ENCODE peak calls at places on chromosomes 13 and 19, in four cellular contexts. W is dorsolateral prefrontal cortex, I is hepatocyte, Z is PC-9. U is an unnamed sample.
A peak's percentile ranks its signal among the peaks of the same experiment; 100 is the strongest.

GRCh38 chr19:14167013-14167593 is 30.7 kb upstream of the ASF1B start:
- DNase-seq in W (no peak), I (no peak), Z (no peak), U (no peak)

GRCh38 chr13:44068737-44069136 is 189.0 kb downstream of the LACC1 start:
- DNase-seq in W (no peak), I (no peak), Z (no peak), U (no peak)

GRCh38 chr13:96141032-96141431 is 51.1 kb downstream of the HS6ST3 start:
- DNase-seq in W (no peak), I (peak; percentile 59), Z (no peak), U (no peak)

GRCh38 chr13:38340624-38341023 is 9.0 kb upstream of the UFM1 start:
- DNase-seq in W (no peak), I (no peak), Z (no peak), U (no peak)

GRCh38 chr19:43362179-43362578 is 8.7 kb downstream of the CD177 start:
- DNase-seq in W (no peak), I (no peak), Z (no peak), U (no peak)

GRCh38 chr13:95176611-95177259 is 124.5 kb downstream of the ABCC4 start:
- DNase-seq in W (no peak), I (peak; percentile 19), Z (no peak), U (no peak)

GRCh38 chr13:99911965-99912566 is 59.5 kb downstream of the ZIC5 start:
- DNase-seq in W (no peak), I (no peak), Z (no peak), U (no peak)

GRCh38 chr19:49809155-49809986 is 3.7 kb downstream of the FUZ start:
- DNase-seq in W (peak; percentile 74), I (peak; percentile 67), Z (peak; percentile 43), U (no peak)

GRCh38 chr19:31641591-31641990 is 292.4 kb upstream of the TSHZ3 start:
- DNase-seq in W (no peak), I (no peak), Z (no peak), U (no peak)

GRCh38 chr13:100280681-100281080 is 191.8 kb downstream of the PCCA start:
- DNase-seq in W (no peak), I (no peak), Z (no peak), U (no peak)

GRCh38 chr13:41458939-41459753 is 1.8 kb downstream of the RGCC start:
- DNase-seq in W (no peak), I (peak; percentile 37), Z (peak; percentile 30), U (peak; percentile 65)

GRCh38 chr19:38634757-38635482 is 12.5 kb upstream of the ACTN4 start:
- DNase-seq in W (peak; percentile 73), I (peak; percentile 76), Z (peak; percentile 77), U (peak; percentile 87)

GRCh38 chr13:106083620-106084350 is 451.7 kb downstream of the EFNB2 start:
- DNase-seq in W (no peak), I (peak; percentile 49), Z (peak; percentile 25), U (peak; percentile 34)

GRCh38 chr19:7904074-7905020 is 670 bp downstream of the MAP2K7 start:
- DNase-seq in W (no peak), I (peak; percentile 75), Z (no peak), U (no peak)

GRCh38 chr19:42284641-42285341 is 15.7 kb downstream of the CIC start:
- DNase-seq in W (peak; percentile 12), I (peak; percentile 30), Z (no peak), U (no peak)

GRCh38 chr13:112142401-112142930 is 75.5 kb downstream of the SOX1 start:
- DNase-seq in W (no peak), I (no peak), Z (no peak), U (no peak)

GRCh38 chr13:113852536-113853517 is 11.0 kb downstream of the GAS6 start:
- DNase-seq in W (no peak), I (no peak), Z (no peak), U (no peak)

GRCh38 chr19:16197188-16197621 is 506 bp upstream of the AP1M1 start:
- DNase-seq in W (no peak), I (no peak), Z (no peak), U (no peak)

GRCh38 chr13:102892504-102892903 is 46.7 kb downstream of the ERCC5 start:
- DNase-seq in W (no peak), I (no peak), Z (no peak), U (no peak)

GRCh38 chr19:4933528-4933927 is 24.2 kb downstream of the UHRF1 start:
- DNase-seq in W (no peak), I (no peak), Z (no peak), U (no peak)

GRCh38 chr13:23628765-23629565 is 58.8 kb downstream of the TNFRSF19 start:
- DNase-seq in W (no peak), I (no peak), Z (no peak), U (no peak)

GRCh38 chr19:35862528-35862927 is 5.8 kb downstream of the KIRREL2 start:
- DNase-seq in W (no peak), I (no peak), Z (no peak), U (no peak)

GRCh38 chr19:29454109-29454508 is 71.7 kb upstream of the VSTM2B start:
- DNase-seq in W (no peak), I (no peak), Z (no peak), U (no peak)

GRCh38 chr13:22926176-22927007 is 254.4 kb upstream of the SGCG start:
- DNase-seq in W (peak; percentile 41), I (peak; percentile 70), Z (no peak), U (no peak)

GRCh38 chr13:113546571-113547247 is 37.8 kb upstream of the TFDP1 start:
- DNase-seq in W (peak; percentile 61), I (no peak), Z (no peak), U (no peak)

GRCh38 chr19:2474232-2475017 is 1.5 kb upstream of the GADD45B start:
- DNase-seq in W (peak; percentile 74), I (peak; percentile 96), Z (peak; percentile 86), U (peak; percentile 87)

GRCh38 chr19:32324631-32325215 is 20.7 kb upstream of the ZNF507 start:
- DNase-seq in W (no peak), I (no peak), Z (no peak), U (no peak)

GRCh38 chr13:40409278-40409677 is 257.2 kb downstream of the FOXO1 start:
- DNase-seq in W (no peak), I (no peak), Z (no peak), U (no peak)

GRCh38 chr13:77475345-77476084 is 60.0 kb upstream of the SCEL start:
- DNase-seq in W (no peak), I (no peak), Z (no peak), U (no peak)

GRCh38 chr19:49758292-49758691 is 4.8 kb downstream of the TSKS start:
- DNase-seq in W (no peak), I (no peak), Z (no peak), U (no peak)

GRCh38 chr13:88919970-88920628 is 1248.9 kb downstream of the SLITRK5 start:
- DNase-seq in W (no peak), I (no peak), Z (no peak), U (no peak)

GRCh38 chr13:112679381-112679780 is 10.5 kb upstream of the ATP11A start:
- DNase-seq in W (no peak), I (no peak), Z (no peak), U (no peak)

GRCh38 chr19:3822683-3823344 is 36.6 kb upstream of the MATK start:
- DNase-seq in W (no peak), I (no peak), Z (no peak), U (no peak)

GRCh38 chr19:3819989-3820388 is 33.8 kb upstream of the MATK start:
- DNase-seq in W (no peak), I (no peak), Z (no peak), U (no peak)

GRCh38 chr19:3821857-3822364 is 35.7 kb upstream of the MATK start:
- DNase-seq in W (peak; percentile 49), I (peak; percentile 51), Z (peak; percentile 56), U (peak; percentile 65)

GRCh38 chr19:3823345-3823704 is 37.1 kb upstream of the MATK start:
- DNase-seq in W (no peak), I (no peak), Z (no peak), U (no peak)

GRCh38 chr19:3821156-3821555 is 35.0 kb upstream of the MATK start:
- DNase-seq in W (peak; percentile 30), I (no peak), Z (no peak), U (no peak)
- TF ChIP-seq CTCF in W (no peak), I (no peak), Z (no peak), U (no peak)

DNA sequence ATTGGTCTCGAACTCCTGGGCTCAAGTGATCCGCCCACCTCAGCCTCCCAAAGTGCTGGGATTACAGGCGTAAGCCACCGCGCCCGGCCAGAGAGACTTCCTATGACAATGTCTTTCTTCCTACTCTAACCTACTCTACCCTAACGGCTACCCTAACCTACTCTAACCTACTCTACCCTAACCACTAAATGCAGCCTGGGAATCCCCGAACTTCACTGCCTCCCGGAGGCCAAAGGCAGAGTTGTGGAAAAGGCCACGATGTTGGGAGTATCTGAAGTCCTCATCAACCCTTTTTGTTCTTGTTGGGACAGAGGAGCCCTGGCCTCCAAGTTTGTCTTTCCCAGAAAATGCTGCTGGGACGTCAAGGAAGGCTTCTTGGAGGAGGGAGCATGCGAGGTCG is 967 bp upstream of the NR2C2AP start:
- DNase-seq in W (no peak), I (no peak), Z (no peak), U (no peak)
- TF ChIP-seq CTCF in W (no peak), I (no peak), Z (no peak), U (no peak)

GRCh38 chr19:58548859-58549663 is 5.2 kb downstream of the TRIM28 start:
- DNase-seq in W (no peak), I (no peak), Z (no peak), U (no peak)

GRCh38 chr19:58546131-58546530 is 2.3 kb downstream of the TRIM28 start:
- DNase-seq in W (no peak), I (no peak), Z (no peak), U (no peak)

GRCh38 chr19:58545286-58546068 is 1.6 kb downstream of the TRIM28 start:
- DNase-seq in W (no peak), I (no peak), Z (no peak), U (no peak)

GRCh38 chr19:58549664-58550361 is 5.1 kb downstream of the CHMP2A start:
- DNase-seq in W (no peak), I (no peak), Z (no peak), U (no peak)

DNA sequence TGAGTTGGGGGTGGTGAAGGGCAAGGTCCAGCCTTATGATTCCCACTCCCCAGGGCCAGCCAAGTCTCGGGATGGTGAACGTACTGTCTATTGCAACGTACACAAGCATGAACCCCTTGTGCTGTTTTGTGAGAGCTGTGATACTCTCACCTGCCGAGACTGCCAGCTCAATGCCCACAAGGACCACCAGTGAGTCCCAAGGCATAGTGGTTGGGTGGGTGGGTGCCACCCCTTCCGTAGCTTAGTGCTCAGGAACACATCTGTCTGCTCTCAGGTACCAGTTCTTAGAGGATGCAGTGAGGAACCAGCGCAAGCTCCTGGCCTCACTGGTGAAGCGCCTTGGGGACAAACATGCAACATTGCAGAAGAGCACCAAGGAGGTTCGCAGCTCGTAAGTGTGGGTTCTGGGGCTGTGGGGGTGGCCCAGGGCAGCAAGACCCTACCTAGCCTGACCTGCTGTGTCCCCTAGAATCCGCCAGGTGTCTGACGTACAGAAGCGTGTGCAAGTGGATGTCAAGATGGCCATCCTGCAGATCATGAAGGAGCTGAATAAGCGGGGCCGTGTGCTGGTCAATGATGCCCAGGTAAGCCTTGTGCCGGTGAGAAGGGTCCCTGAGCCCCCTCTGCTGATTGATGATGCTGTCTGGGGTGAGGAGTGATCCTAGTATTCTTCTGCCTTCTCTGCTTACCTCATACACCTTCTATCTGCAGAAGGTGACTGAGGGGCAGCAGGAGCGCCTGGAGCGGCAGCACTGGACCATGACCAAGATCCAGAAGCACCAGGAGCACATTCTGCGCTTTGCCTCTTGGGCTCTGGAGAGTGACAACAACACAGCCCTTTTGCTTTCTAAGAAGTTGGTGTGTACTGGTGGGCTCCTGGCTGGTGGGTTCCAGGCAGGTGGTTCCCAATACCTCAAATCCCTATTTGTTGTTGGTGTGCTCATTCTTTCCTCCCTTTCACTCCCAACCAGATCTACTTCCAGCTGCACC is 3.8 kb downstream of the TRIM28 start:
- DNase-seq in W (no peak), I (no peak), Z (no peak), U (no peak)
- TF ChIP-seq CTCF in W (no peak), I (no peak), Z (no peak), U (no peak)

GRCh38 chr13:30334663-30335386 is 27.5 kb upstream of the KATNAL1 start:
- DNase-seq in W (no peak), I (no peak), Z (no peak), U (peak; percentile 55)
- TF ChIP-seq CTCF in W (peak; percentile 46), I (peak; percentile 21), Z (peak; percentile 60), U (peak; percentile 31)

U was measured in Calu3.